ENCODE peak calls at places on chromosomes 16 and 17, in nine cellular contexts. C is AG04449, Z is HFF-Myc, K is cardiac muscle cell, H is transverse colon, Y is fibroblast of mammary gland, G is activated B cell treated with CpG ODN at 0.5 μM for 24 hours, X is OCI-LY7, T is mesothelial cell of epicardium. D is an unnamed sample.

GRCh38 chr17:70855401-70856054 is 686.2 kb downstream of the KCNJ2 start:
- DNase-seq in H (no peak), K (peak; percentile 11), Y (peak; percentile 21), Z (no peak), X (no peak), G (no peak), C (no peak), T (no peak), D (no peak)

GRCh38 chr17:35765086-35765710 is 4.5 kb downstream of the C17orf50 start:
- DNase-seq in Z (no peak), X (no peak), H (no peak), C (no peak), T (no peak), Y (no peak), G (no peak), K (no peak), D (no peak)

GRCh38 chr17:76182016-76182764 is 41.1 kb upstream of the FOXJ1 start:
- DNase-seq in X (peak; percentile 95), K (peak; percentile 93), H (peak; percentile 93), T (peak; percentile 62), C (peak; percentile 14), Z (peak; percentile 95), G (peak; percentile 87), Y (peak; percentile 96), D (peak; percentile 88)

GRCh38 chr17:6421700-6422604 is 13.0 kb downstream of the AIPL1 start:
- DNase-seq in Y (peak; percentile 75), X (peak; percentile 73), K (peak; percentile 80), Z (no peak), G (peak; percentile 55), T (peak; percentile 62), H (peak; percentile 80), C (no peak), D (peak; percentile 86)

GRCh38 chr16:65510850-65511249 is 389.0 kb upstream of the CDH11 start:
- DNase-seq in X (no peak), G (no peak), T (no peak), Y (no peak), H (no peak), C (no peak), K (peak; percentile 74), Z (no peak), D (no peak)

GRCh38 chr17:75412455-75413317 is 7.2 kb upstream of the GRB2 start:
- DNase-seq in K (peak; percentile 72), X (peak; percentile 95), Z (peak; percentile 36), Y (peak; percentile 67), H (peak; percentile 72), T (no peak), G (peak; percentile 63), C (no peak), D (peak; percentile 59)

GRCh38 chr17:42291136-42291535 is 2.8 kb downstream of the STAT5A start:
- DNase-seq in K (no peak), C (no peak), T (no peak), Y (no peak), X (no peak), G (no peak), Z (no peak), H (no peak), D (no peak)

GRCh38 chr16:66621973-66622372 is 17.5 kb downstream of the CMTM3 start:
- DNase-seq in G (no peak), T (no peak), Y (no peak), K (no peak), Z (no peak), X (no peak), C (no peak), H (no peak), D (no peak)

GRCh38 chr16:31347445-31347844 is 7.5 kb upstream of the ITGAX start:
- DNase-seq in H (no peak), K (no peak), C (no peak), X (no peak), T (no peak), Z (no peak), G (no peak), Y (no peak), D (peak; percentile 51)

GRCh38 chr17:29248845-29249244 is 2.2 kb downstream of the CRYBA1 start:
- DNase-seq in K (no peak), Z (no peak), Y (no peak), H (no peak), C (no peak), X (no peak), G (no peak), T (no peak), D (no peak)

GRCh38 chr16:50621452-50621792 is 59.7 kb downstream of the SNX20 start:
- DNase-seq in Y (no peak), Z (no peak), H (no peak), C (no peak), T (no peak), G (no peak), K (no peak), X (no peak), D (no peak)

GRCh38 chr16:23362460-23363317 is 60.6 kb downstream of the SCNN1B start:
- DNase-seq in T (no peak), Y (no peak), Z (no peak), K (peak; percentile 6), G (no peak), H (peak; percentile 94), C (no peak), X (no peak), D (no peak)

GRCh38 chr17:31318298-31319190 is 2.9 kb downstream of the EVI2A start:
- DNase-seq in G (no peak), K (peak; percentile 95), X (peak; percentile 87), Z (no peak), H (peak; percentile 46), Y (peak; percentile 96), C (no peak), T (no peak), D (peak; percentile 80)

GRCh38 chr16:56869513-56870270 is 4.7 kb downstream of the SLC12A3 start:
- DNase-seq in H (peak; percentile 24), Z (no peak), K (peak; percentile 26), T (no peak), C (no peak), G (peak; percentile 41), Y (peak; percentile 39), X (peak; percentile 74), D (no peak)

GRCh38 chr17:28524476-28525415 is 18.6 kb downstream of the FOXN1 start:
- DNase-seq in Z (peak; percentile 20), T (no peak), G (no peak), H (peak; percentile 61), C (peak; percentile 38), K (peak; percentile 71), X (no peak), Y (peak; percentile 22), D (no peak)

GRCh38 chr16:47888142-47888541 is 267.7 kb downstream of the ABCC12 start:
- DNase-seq in T (no peak), X (no peak), K (peak; percentile 30), C (peak; percentile 37), H (no peak), G (no peak), Y (no peak), Z (peak; percentile 9), D (no peak)

GRCh38 chr17:37574427-37574826 is 34.8 kb downstream of the SYNRG start:
- DNase-seq in H (no peak), Z (no peak), C (no peak), G (no peak), X (no peak), K (no peak), T (no peak), Y (no peak), D (no peak)
- TF ChIP-seq CTCF in H (no peak), Z (no peak), C (no peak), G (no peak), X (no peak), K (no peak), T (no peak), Y (no peak), D (no peak)

DNA sequence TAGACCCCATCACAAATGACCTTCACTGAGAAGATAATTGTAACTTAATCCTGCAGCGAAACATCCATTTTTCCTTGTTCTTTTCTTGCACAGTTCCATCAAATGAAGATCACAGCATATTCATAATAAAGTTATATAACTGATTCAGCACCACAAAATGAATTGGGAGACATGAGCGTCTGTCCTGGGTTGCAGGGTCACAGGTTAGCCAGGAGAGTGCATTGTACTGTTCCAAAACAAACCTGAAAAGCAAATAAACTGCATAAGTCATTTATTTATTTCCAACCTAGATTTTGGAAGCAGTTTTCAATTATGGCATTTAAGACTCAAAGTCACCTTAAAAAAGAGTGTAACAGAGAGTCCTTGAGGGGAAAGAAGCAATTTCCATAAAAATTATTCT is 18.6 kb upstream of the INTS2 start:
- DNase-seq in H (no peak), Z (no peak), T (no peak), Y (no peak), C (no peak), X (no peak), G (no peak), K (no peak), D (no peak)
- TF ChIP-seq CTCF in H (no peak), Z (no peak), T (no peak), Y (no peak), C (no peak), X (no peak), G (no peak), K (no peak), D (no peak)

GRCh38 chr16:13873835-13874438 is 46.0 kb upstream of the ERCC4 start:
- DNase-seq in G (no peak), H (no peak), Z (no peak), T (no peak), C (no peak), X (peak; percentile 23), Y (peak; percentile 17), K (peak; percentile 49), D (no peak)
- TF ChIP-seq CTCF in G (no peak), H (no peak), Z (peak; percentile 53), T (peak; percentile 37), C (peak; percentile 4), X (peak; percentile 76), Y (peak; percentile 40), K (peak; percentile 54), D (no peak)

GRCh38 chr16:685967-686366 is 1.8 kb upstream of the JMJD8 start:
- DNase-seq in C (no peak), K (peak; percentile 43), X (no peak), H (peak; percentile 64), T (no peak), Y (peak; percentile 54), Z (no peak), G (no peak), D (no peak)
- TF ChIP-seq CTCF in C (peak; percentile 49), K (peak; percentile 44), X (peak; percentile 54), H (peak; percentile 53), T (peak; percentile 27), Y (peak; percentile 57), Z (peak; percentile 52), G (no peak), D (no peak)